ENCODE peak calls at places on chromosomes 11 and 22, in nine cellular contexts. R is psoas muscle, L is A549, B is heart left ventricle, M is body of pancreas, K is GM10248, E is GM13976, T is AG09319, W is neural crest cell. F is an unnamed sample.

GRCh38 chr11:119745112-119745511 is 16.1 kb upstream of the NECTIN1 start:
- DNase-seq in R (no peak), L (no peak), B (no peak), E (no peak), K (no peak), M (peak), W (no peak), T (no peak), F (no peak)

GRCh38 chr11:77401486-77402217 is 72.2 kb downstream of the PAK1 start:
- DNase-seq in B (no peak), T (no peak), K (no peak), R (no peak), E (no peak), M (no peak), W (no peak), L (no peak), F (no peak)

GRCh38 chr11:107457558-107458271 is at the start of gene CWF19L2:
- DNase-seq in R (peak), E (peak), K (peak), T (peak), M (peak), W (peak), B (peak), L (peak), F (peak)

GRCh38 chr22:39356464-39356863 is 6.7 kb downstream of the SYNGR1 start:
- DNase-seq in R (no peak), W (no peak), E (peak), K (no peak), T (no peak), B (no peak), M (no peak), L (no peak), F (no peak)

GRCh38 chr11:29448246-29448877 is 568.5 kb downstream of the KCNA4 start:
- DNase-seq in B (no peak), R (no peak), E (peak), W (peak), T (no peak), K (no peak), L (peak), M (no peak), F (peak)

GRCh38 chr11:17412488-17413180 is 24.2 kb upstream of the KCNJ11 start:
- DNase-seq in M (no peak), E (no peak), K (no peak), B (no peak), T (no peak), W (no peak), L (peak), R (no peak), F (no peak)

GRCh38 chr11:74280494-74280893 is 30.9 kb downstream of the P4HA3 start:
- DNase-seq in R (no peak), B (no peak), T (no peak), W (no peak), E (no peak), M (no peak), L (no peak), K (no peak), F (no peak)

GRCh38 chr11:63553759-63554158 is 9.4 kb downstream of the PLAAT2 start:
- DNase-seq in M (no peak), E (peak), K (peak), B (no peak), W (no peak), T (no peak), R (peak), L (no peak), F (no peak)

GRCh38 chr11:69320326-69320725 is 26.4 kb downstream of the MYEOV start:
- DNase-seq in M (peak), W (no peak), B (no peak), L (no peak), E (no peak), R (no peak), T (no peak), K (no peak), F (no peak)

DNA sequence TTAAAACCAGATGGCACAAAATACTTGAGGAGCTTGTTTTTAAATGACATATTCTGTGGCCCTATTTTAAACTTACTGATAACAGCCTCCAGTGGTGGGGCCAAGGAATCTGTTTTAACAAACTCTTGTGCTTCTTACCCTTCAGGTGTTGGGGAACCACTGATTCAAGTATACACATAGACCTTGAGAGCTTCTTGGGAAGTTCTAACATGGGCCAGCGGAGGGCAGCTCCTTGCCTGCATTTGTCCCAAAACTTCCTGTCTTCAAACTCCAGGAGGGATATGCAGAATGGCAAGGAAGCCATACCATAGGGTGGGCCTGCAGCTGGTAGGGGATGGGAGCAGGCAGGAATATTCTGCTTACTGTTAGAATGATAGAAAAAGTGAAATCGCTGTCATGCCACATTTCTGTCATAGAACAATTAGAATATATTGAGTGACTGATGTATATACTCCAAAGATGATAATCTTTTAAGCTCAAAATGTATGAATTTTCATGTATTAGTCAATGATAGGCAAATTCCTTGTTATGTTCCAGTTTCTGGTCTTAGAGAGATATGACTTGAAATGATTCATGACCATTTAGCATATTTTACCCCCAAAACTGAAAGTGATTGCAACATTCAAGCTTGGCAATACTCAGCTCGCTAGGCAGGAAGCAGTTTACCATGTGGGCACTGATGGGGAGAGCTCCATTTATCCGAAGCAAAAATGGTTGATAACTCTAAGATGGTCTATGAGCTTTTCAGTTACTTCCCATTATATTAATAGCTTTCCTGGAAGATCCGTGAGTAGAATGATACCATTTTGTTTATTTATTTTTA is 9.2 kb downstream of the EXT2 start:
- DNase-seq in W (no peak), B (no peak), E (no peak), T (no peak), R (no peak), M (no peak), K (no peak), L (peak), F (peak)
- TF ChIP-seq CTCF in W (no peak), B (no peak), E (no peak), T (no peak), R (no peak), M (no peak), K (no peak), L (no peak), F (no peak)

GRCh38 chr22:21626073-21626734 is 3.6 kb downstream of the YDJC start:
- DNase-seq in K (no peak), E (no peak), T (no peak), W (no peak), R (no peak), B (no peak), L (no peak), M (no peak), F (no peak)

GRCh38 chr22:21622624-21623401 is 7.0 kb downstream of the YDJC start:
- DNase-seq in T (no peak), M (no peak), R (no peak), B (no peak), E (no peak), L (no peak), K (no peak), W (no peak), F (no peak)

GRCh38 chr22:21624880-21625791 is 4.7 kb downstream of the YDJC start:
- DNase-seq in L (no peak), M (no peak), T (no peak), E (no peak), W (no peak), R (no peak), K (no peak), B (no peak), F (no peak)

GRCh38 chr22:21623402-21623970 is 6.3 kb downstream of the YDJC start:
- DNase-seq in T (no peak), B (no peak), R (no peak), W (no peak), L (no peak), K (no peak), M (no peak), E (no peak), F (no peak)

DNA sequence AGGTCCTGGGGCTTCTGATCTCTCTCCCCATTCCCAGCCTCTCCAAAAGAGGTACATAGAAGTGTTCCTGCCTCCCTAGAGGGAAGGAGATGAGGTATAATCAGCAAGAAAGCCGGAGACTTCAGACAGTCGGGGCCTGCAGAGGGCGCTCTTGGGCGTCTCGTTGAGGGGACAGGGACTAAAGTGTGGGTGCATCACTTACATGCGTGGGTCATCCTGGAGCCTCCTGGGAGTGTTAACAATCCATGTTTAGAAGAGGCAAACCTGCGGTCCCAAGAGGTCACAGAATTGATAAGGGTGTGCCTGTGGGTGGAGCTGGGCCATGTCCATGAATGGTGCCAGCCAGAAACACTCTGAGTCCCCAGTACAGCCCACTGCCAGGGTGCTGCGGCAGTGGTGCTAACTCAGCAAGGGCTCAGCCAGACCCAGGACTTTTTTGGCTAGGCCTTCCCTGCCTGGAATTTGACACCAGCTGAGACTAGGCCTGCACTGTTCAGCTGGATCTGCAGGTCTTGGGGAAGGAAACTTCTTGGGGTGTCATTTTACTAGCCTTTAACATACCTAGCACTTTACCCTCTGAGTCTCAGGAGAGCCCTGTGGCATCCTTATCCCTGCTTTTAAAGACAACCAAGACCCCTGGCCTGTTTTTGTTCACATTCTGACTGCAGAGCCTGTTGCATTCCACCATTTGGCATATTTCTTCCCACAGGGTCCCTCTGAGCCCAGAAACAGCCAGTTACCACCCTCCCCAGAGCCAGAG is 5.5 kb downstream of the YDJC start:
- DNase-seq in L (peak), R (peak), M (no peak), B (peak), K (no peak), E (no peak), T (no peak), W (peak), F (peak)
- TF ChIP-seq CTCF in L (peak), R (no peak), M (no peak), B (no peak), K (peak), E (no peak), T (peak), W (peak), F (peak)

DNA sequence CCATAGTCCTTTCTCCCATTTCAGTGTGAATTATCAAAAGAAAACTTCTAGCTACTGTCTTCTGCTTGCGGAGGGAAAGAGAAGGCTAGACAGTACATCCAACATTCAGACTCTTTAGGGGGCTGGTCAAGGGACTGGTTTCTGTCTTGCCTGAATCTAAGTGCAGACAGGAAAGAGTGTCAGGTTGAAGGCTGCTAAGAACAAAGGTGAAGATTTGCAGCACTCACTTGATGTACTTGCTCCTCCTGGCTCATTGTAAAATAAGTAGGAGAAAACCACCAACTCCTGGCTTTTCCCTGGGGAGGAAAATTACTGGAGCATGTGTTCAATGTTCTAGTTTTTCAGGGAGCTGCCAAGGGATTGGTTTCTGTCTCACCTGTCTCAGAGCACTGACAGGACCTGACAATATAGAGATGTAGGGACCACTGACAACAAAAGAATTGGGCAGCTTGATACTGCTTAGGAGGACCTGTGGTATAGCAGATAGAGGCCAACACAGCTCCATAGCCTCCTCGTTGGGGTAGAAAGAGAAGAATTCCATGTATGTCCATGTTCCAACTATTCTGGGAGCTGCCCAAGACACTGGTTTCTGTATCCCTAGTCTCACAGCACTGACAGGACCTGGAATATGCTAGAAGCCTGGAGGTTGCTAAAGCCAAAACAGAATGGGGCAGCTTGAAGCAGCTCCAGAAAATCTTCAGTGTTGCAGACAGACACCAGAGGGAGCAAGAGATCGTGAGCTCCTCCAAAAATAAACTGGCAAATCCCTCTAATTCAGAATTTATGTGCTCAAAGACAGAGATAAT is 39.7 kb upstream of the MMP12 start:
- DNase-seq in M (peak), T (peak), E (peak), K (no peak), W (no peak), B (no peak), R (no peak), L (peak), F (peak)
- TF ChIP-seq CTCF in M (no peak), T (peak), E (no peak), K (peak), W (peak), B (no peak), R (peak), L (peak), F (peak)

GRCh38 chr11:56045538-56045937 is 18.1 kb downstream of the OR5AS1 start:
- DNase-seq in T (no peak), E (no peak), B (no peak), K (no peak), L (no peak), W (no peak), M (peak), R (no peak), F (no peak)

DNA sequence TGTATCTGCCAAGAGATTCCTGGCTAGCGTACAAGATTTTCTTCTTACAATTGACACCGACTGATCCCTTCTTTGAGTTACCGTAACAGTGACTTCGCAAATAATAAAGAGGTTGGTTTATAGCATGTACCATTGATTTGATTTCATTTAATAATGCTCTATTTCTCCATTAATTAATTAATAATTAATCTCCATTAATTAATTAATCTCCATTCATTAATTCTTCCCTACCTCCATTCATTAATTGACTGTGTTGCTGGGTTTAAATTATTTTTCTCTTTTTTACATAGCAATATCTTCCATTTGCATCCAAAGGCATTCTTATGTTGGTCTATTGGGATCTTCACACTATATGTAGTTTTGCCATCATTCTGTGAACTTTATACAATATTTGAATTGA is 21.0 kb downstream of the OR5AS1 start:
- DNase-seq in R (no peak), W (no peak), T (no peak), K (no peak), M (no peak), E (no peak), L (no peak), B (no peak), F (no peak)
- TF ChIP-seq CTCF in R (no peak), W (no peak), T (no peak), K (no peak), M (no peak), E (no peak), L (no peak), B (no peak), F (no peak)

GRCh38 chr11:10909141-10909883 is 51.5 kb upstream of the ZBED5 start:
- DNase-seq in K (no peak), B (no peak), W (no peak), R (no peak), T (no peak), L (no peak), M (no peak), E (no peak), F (no peak)

GRCh38 chr11:10908215-10908990 is 50.5 kb upstream of the ZBED5 start:
- DNase-seq in K (no peak), B (no peak), E (no peak), T (peak), W (no peak), M (peak), L (peak), R (no peak), F (no peak)

GRCh38 chr11:10902756-10903155 is 44.9 kb upstream of the ZBED5 start:
- DNase-seq in M (no peak), W (no peak), B (no peak), T (no peak), K (no peak), L (no peak), R (no peak), E (no peak), F (no peak)

GRCh38 chr11:10902301-10902700 is 44.4 kb upstream of the ZBED5 start:
- DNase-seq in T (no peak), R (no peak), B (no peak), M (no peak), K (no peak), E (no peak), W (no peak), L (no peak), F (no peak)

DNA sequence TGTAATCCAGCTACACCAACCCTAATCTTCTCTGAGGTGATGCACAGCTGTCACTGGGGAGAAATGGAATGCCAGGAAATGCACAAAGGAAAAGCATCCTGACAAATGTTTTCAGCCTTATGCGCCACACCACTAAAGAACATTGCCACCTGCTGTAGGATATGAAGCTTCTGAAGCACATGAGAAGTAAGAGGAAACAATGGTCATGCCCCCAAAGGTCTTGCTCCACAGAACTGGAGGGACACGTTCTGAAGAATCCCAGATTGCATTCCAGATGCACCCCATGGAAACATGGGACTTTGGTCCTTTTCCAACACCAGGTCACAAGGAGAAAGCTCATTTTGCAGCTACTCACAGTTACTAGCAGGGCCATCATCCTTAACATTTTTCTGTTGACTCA is 48.7 kb upstream of the ZBED5 start:
- DNase-seq in W (no peak), L (peak), K (no peak), M (no peak), E (no peak), R (no peak), T (no peak), B (no peak), F (no peak)
- TF ChIP-seq CTCF in W (no peak), L (peak), K (no peak), M (no peak), E (no peak), R (peak), T (peak), B (peak), F (no peak)

DNA sequence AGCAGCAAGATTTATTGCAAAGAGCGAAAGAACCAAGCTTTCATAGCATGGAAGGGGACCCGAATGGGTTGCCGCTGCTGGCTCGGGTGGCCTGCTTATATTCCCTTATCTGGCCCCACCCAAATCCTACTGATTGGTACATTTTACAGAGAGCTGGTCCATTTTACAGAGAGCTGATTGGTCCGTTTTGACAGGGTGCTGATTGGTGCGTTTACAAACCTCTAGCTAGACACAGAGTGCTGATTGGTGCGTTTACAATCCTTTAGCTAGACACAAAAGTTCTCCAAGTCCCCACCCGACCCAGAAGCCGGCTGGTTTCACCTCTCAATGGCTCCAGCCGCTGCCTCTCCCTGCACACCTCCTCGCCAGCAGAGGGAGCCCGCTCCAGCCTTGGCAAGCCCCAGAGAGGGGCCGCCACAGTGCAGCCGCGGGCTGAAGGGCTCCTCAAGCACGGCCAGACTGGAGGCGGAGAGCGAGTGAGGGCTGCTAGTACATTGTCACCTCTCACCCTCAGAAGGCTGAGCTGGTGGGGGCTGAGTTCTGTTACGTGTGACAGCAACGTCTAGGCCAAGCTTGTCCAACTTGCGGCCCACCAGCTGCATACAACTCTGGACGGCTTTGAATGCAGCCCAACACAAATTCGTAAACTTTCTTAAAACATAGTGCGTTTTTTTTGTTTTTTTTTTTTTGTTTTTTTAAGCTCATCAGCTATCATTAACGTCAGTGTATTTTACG is 8.7 kb downstream of the PTH start:
- DNase-seq in T (no peak), E (peak), R (no peak), M (peak), W (peak), K (no peak), B (peak), L (peak), F (peak)
- TF ChIP-seq CTCF in T (peak), E (peak), R (peak), M (peak), W (peak), K (peak), B (peak), L (peak), F (no peak)

GRCh38 chr11:31106963-31107576 is 262.5 kb downstream of the DCDC1 start:
- DNase-seq in L (peak), R (peak), B (peak), K (peak), M (peak), T (no peak), W (peak), E (peak), F (peak)
- TF ChIP-seq CTCF in L (peak), R (peak), B (peak), K (peak), M (peak), T (peak), W (peak), E (peak), F (peak)

F was measured in endothelial cell.